ENCODE peak calls at places on chromosomes 13 and 19, in four cellular contexts. P is HepG2, M is H1, U is GM12878. O is an unnamed sample.

GRCh38 chr13:77779461-77780272 is 82.2 kb downstream of the SLAIN1 start:
- DNase-seq in P (peak), M (no peak), U (peak), O (peak)

GRCh38 chr19:50549927-50550593 is 18.2 kb downstream of the LRRC4B start:
- DNase-seq in M (no peak), U (no peak), P (no peak), O (no peak)

GRCh38 chr13:67880916-67881315 is 650.8 kb upstream of the PCDH9 start:
- DNase-seq in M (no peak), U (no peak), P (no peak), O (no peak)

GRCh38 chr19:3968556-3969434 is 2.1 kb downstream of the DAPK3 start:
- DNase-seq in U (no peak), M (peak), P (peak), O (peak)

GRCh38 chr19:45591004-45591637 is 6.5 kb upstream of the OPA3 start:
- DNase-seq in U (no peak), P (peak), M (peak), O (peak)

GRCh38 chr19:409515-410242 is 732 bp upstream of the C2CD4C start:
- DNase-seq in U (no peak), M (peak), P (no peak), O (no peak)

GRCh38 chr19:13463296-13463695 is 43.0 kb downstream of the CACNA1A start:
- DNase-seq in U (no peak), P (no peak), M (peak), O (peak)

GRCh38 chr19:44551850-44552249 is 22.4 kb upstream of the CEACAM20 start:
- DNase-seq in M (no peak), U (no peak), P (no peak), O (no peak)

GRCh38 chr13:106118996-106119395 is 416.5 kb downstream of the EFNB2 start:
- DNase-seq in P (no peak), M (no peak), U (no peak), O (no peak)

GRCh38 chr19:28686741-28687140 is 526.2 kb downstream of the UQCRFS1 start:
- DNase-seq in M (no peak), U (no peak), P (no peak), O (no peak)

GRCh38 chr13:50911937-50912624 is 2.5 kb downstream of the RNASEH2B start:
- DNase-seq in P (peak), U (peak), M (peak), O (peak)

GRCh38 chr13:99282264-99283231 is 24.4 kb upstream of the GPR18 start:
- DNase-seq in M (no peak), P (no peak), U (no peak), O (no peak)

GRCh38 chr13:94800423-94800822 is 88.1 kb upstream of the SOX21 start:
- DNase-seq in U (no peak), M (no peak), P (no peak), O (no peak)

GRCh38 chr19:5880604-5881078 is 10.3 kb upstream of the FUT5 start:
- DNase-seq in U (no peak), M (no peak), P (peak), O (no peak)
- TF ChIP-seq SP1 in U (no peak), M (no peak), P (peak), O (no peak)

GRCh38 chr13:26656919-26657318 is 99.4 kb downstream of the WASF3 start:
- DNase-seq in U (no peak), M (no peak), P (peak), O (no peak)
- TF ChIP-seq SUZ12 in U (no peak), M (no peak), P (no peak), O (no peak)

GRCh38 chr13:110135977-110136597 is 170.9 kb downstream of the COL4A1 start:
- DNase-seq in U (no peak), M (no peak), P (no peak), O (no peak)

GRCh38 chr13:110138700-110139036 is 168.3 kb downstream of the COL4A1 start:
- DNase-seq in U (no peak), M (no peak), P (no peak), O (no peak)

GRCh38 chr13:110136660-110137585 is 170.0 kb downstream of the COL4A1 start:
- DNase-seq in U (no peak), P (no peak), M (no peak), O (no peak)

GRCh38 chr13:110138009-110138699 is 168.8 kb downstream of the COL4A1 start:
- DNase-seq in U (peak), M (no peak), P (peak), O (peak)

DNA sequence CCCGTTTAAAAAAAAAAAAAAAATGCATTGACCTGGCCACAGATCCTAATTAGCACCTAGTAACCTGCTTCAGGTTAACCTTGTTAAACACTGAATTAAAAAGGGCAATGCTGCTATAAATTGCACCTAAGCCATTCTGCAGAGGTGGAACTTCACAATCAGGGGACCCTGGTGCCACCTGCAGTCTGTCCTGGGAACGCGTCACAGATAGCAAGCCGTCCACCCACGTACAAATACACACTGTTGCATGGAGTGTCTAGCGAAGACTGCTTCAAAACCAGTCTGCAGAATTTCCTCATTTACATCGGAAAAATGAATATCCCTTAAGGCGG is 169.3 kb downstream of the COL4A1 start:
- DNase-seq in U (no peak), M (no peak), P (peak), O (peak)
- TF ChIP-seq SP1 in U (no peak), M (no peak), P (no peak), O (no peak)

GRCh38 chr13:56986121-56986520 is 154.6 kb upstream of the PRR20A start:
- DNase-seq in P (no peak), M (no peak), U (no peak), O (no peak)

DNA sequence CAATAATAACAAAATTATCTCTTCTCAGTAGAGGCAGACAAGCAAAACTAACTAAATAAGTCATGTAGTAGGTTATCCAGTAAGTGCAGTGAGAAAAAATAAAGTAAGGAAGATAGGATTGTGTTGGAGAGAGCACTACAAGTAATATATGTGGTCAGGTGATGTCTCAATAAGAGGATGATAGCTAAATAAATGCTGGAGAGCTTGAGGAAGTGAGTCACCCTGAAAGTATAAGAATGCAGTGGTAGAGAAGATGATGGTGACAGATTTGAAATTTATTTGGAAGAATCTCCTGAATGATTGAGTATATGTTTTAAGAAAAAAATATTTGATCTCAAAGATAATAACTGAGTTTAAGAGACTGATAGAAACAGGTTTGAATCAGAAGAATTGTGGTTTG is 152.2 kb upstream of the PRR20A start:
- DNase-seq in P (no peak), M (no peak), U (no peak), O (no peak)
- TF ChIP-seq SUZ12 in P (no peak), M (no peak), U (no peak), O (no peak)

O was measured in HEK293T.